ENCODE peak calls at places on chromosomes 3 and 15, in five cellular contexts. L is IMR-90, D is mesendoderm, N is H9, H is mesenchymal stem cell. R is an unnamed sample.
A peak's percentile ranks its signal among the peaks of the same experiment; 100 is the strongest.

GRCh38 chr3:9701006-9701405 is 2.6 kb upstream of the CPNE9 start:
- DNase-seq in H (no peak), N (no peak), L (no peak), D (no peak), R (no peak)

GRCh38 chr3:15769256-15769915 is 28.4 kb downstream of the ANKRD28 start:
- DNase-seq in H (no peak), N (no peak), L (no peak), D (no peak), R (no peak)

GRCh38 chr3:184289426-184289938 is 9.6 kb upstream of the PSMD2 start:
- DNase-seq in H (peak; percentile 51), N (peak; percentile 86), D (peak; percentile 83), L (peak; percentile 38), R (peak; percentile 54)

GRCh38 chr3:13597661-13598060 is 48.7 kb downstream of the FBLN2 start:
- DNase-seq in N (no peak), L (no peak), H (no peak), D (no peak), R (no peak)

GRCh38 chr3:149541091-149541491 is 66.6 kb downstream of the TM4SF4 start:
- DNase-seq in N (no peak), D (no peak), H (no peak), L (peak; percentile 71), R (no peak)

GRCh38 chr15:40016224-40016865 is 22.6 kb downstream of the SRP14 start:
- DNase-seq in H (no peak), N (no peak), D (no peak), L (peak; percentile 72), R (no peak)

GRCh38 chr15:62112616-62113593 is 46.1 kb downstream of the C2CD4A start:
- DNase-seq in N (no peak), H (peak; percentile 66), D (no peak), L (peak; percentile 81), R (no peak)

GRCh38 chr3:168620854-168621253 is 525.1 kb upstream of the GOLIM4 start:
- DNase-seq in H (peak; percentile 31), L (no peak), D (peak; percentile 70), N (peak; percentile 71), R (peak; percentile 57)

GRCh38 chr15:49982586-49982985 is 136.4 kb downstream of the ATP8B4 start:
- DNase-seq in H (peak; percentile 76), N (no peak), L (peak; percentile 89), D (no peak), R (no peak)

GRCh38 chr15:42619641-42620371 is 44.4 kb downstream of the STARD9 start:
- DNase-seq in H (no peak), D (peak; percentile 59), L (no peak), N (peak; percentile 87), R (peak; percentile 44)

GRCh38 chr3:89025185-89025584 is 82.2 kb upstream of the EPHA3 start:
- DNase-seq in D (no peak), H (peak; percentile 46), L (no peak), N (no peak), R (peak; percentile 37)

GRCh38 chr15:45790325-45790943 is 155.6 kb downstream of the SQOR start:
- DNase-seq in D (peak; percentile 43), N (peak; percentile 33), H (peak; percentile 34), L (peak; percentile 7), R (peak; percentile 14)

GRCh38 chr3:13144163-13145023 is 71.2 kb upstream of the IQSEC1 start:
- DNase-seq in D (no peak), N (no peak), H (no peak), L (no peak), R (no peak)

GRCh38 chr3:66075281-66075680 is 36.6 kb upstream of the MAGI1 start:
- DNase-seq in H (no peak), D (no peak), L (peak; percentile 89), N (no peak), R (no peak)

GRCh38 chr15:29183071-29183831 is 86.4 kb downstream of the NSMCE3 start:
- DNase-seq in D (no peak), L (no peak), N (no peak), H (no peak), R (no peak)

GRCh38 chr3:112789787-112790186 is 56.9 kb downstream of the CD200R1L start:
- DNase-seq in D (no peak), N (no peak), H (peak; percentile 54), L (peak; percentile 51), R (no peak)

GRCh38 chr3:112858410-112859069 is 11.9 kb upstream of the CD200R1L start:
- DNase-seq in L (peak; percentile 10), H (no peak), D (no peak), N (no peak), R (no peak)

GRCh38 chr15:73840771-73841170 is 32.6 kb upstream of the TBC1D21 start:
- DNase-seq in D (no peak), H (no peak), L (no peak), N (no peak), R (no peak)

GRCh38 chr3:186236357-186237020 is 125.5 kb downstream of the DGKG start:
- DNase-seq in D (no peak), H (no peak), L (no peak), N (no peak), R (no peak)

GRCh38 chr15:78638658-78639314 is 2.2 kb downstream of the CHRNB4 start:
- DNase-seq in N (peak; percentile 82), L (peak; percentile 19), H (peak; percentile 60), D (peak; percentile 84), R (peak; percentile 77)

GRCh38 chr3:120498947-120499346 is 48.2 kb upstream of the FSTL1 start:
- DNase-seq in H (peak; percentile 92), L (peak; percentile 99), N (peak; percentile 52), D (peak; percentile 81), R (peak; percentile 44)

GRCh38 chr3:10263549-10264363 is 15.5 kb downstream of the TATDN2 start:
- DNase-seq in D (peak; percentile 85), N (peak; percentile 85), L (peak; percentile 42), H (peak; percentile 80), R (no peak)

GRCh38 chr3:58051196-58051595 is 43.0 kb downstream of the FLNB start:
- DNase-seq in H (peak; percentile 97), D (no peak), L (peak; percentile 87), N (no peak), R (no peak)

GRCh38 chr3:157662171-157662570 is 159.0 kb upstream of the VEPH1 start:
- DNase-seq in D (no peak), N (no peak), L (no peak), H (no peak), R (no peak)

GRCh38 chr15:59657635-59658125 is 365 bp upstream of the GTF2A2 start:
- DNase-seq in H (no peak), N (peak; percentile 34), L (no peak), D (no peak), R (no peak)

GRCh38 chr3:152480282-152480953 is 211.7 kb downstream of the MBNL1 start:
- DNase-seq in N (no peak), D (no peak), H (no peak), L (no peak), R (no peak)

GRCh38 chr3:7607669-7608068 is 746.8 kb downstream of the GRM7 start:
- DNase-seq in H (no peak), N (no peak), D (no peak), L (no peak), R (no peak)

GRCh38 chr3:159209459-159209858 is 407.6 kb downstream of the MFSD1 start:
- DNase-seq in N (no peak), H (no peak), D (no peak), L (no peak), R (no peak)

GRCh38 chr3:187742351-187743171 is 2.7 kb downstream of the BCL6 start:
- DNase-seq in D (no peak), H (peak; percentile 38), N (no peak), L (peak; percentile 45), R (no peak)

GRCh38 chr3:126491221-126492013 is 15.7 kb upstream of the ZXDC start:
- DNase-seq in D (no peak), L (no peak), N (no peak), H (no peak), R (no peak)

GRCh38 chr3:30933478-30934207 is 39.2 kb upstream of the GADL1 start:
- DNase-seq in L (no peak), D (no peak), N (no peak), H (no peak), R (no peak)

GRCh38 chr15:62828364-62828763 is 214.2 kb upstream of the TPM1 start:
- DNase-seq in L (no peak), H (peak; percentile 63), N (no peak), D (no peak), R (no peak)

GRCh38 chr15:93200448-93201226 is 111.6 kb upstream of the RGMA start:
- DNase-seq in D (peak; percentile 80), H (no peak), N (no peak), L (no peak), R (no peak)

GRCh38 chr15:97023131-97023844 is 692.8 kb downstream of the NR2F2 start:
- DNase-seq in N (no peak), L (no peak), D (no peak), H (peak; percentile 67), R (no peak)

GRCh38 chr15:72423256-72423655 is 25.2 kb downstream of the TMEM202 start:
- DNase-seq in L (no peak), D (no peak), H (no peak), N (no peak), R (no peak)

GRCh38 chr15:77122576-77122975 is 51.7 kb upstream of the TSPAN3 start:
- DNase-seq in L (no peak), H (no peak), N (no peak), D (no peak), R (no peak)

GRCh38 chr3:11625376-11626083 is 18.2 kb downstream of the VGLL4 start:
- DNase-seq in L (no peak), D (no peak), H (no peak), N (no peak), R (no peak)
- H3K4ac ChIP-seq in L (no peak overlapping the region), D (no peak overlapping the region), H (no peak overlapping the region), N (no peak overlapping the region), R (no peak overlapping the region)

GRCh38 chr3:139355502-139355901 is 11.7 kb downstream of the MRPS22 start:
- DNase-seq in N (no peak), L (peak; percentile 56), D (no peak), H (peak; percentile 17), R (no peak)
- H3K27ac ChIP-seq in N (no peak overlapping the region), L (peak overlapping the region; percentile 29), D (no peak overlapping the region), H (no peak overlapping the region), R (no peak overlapping the region)

DNA sequence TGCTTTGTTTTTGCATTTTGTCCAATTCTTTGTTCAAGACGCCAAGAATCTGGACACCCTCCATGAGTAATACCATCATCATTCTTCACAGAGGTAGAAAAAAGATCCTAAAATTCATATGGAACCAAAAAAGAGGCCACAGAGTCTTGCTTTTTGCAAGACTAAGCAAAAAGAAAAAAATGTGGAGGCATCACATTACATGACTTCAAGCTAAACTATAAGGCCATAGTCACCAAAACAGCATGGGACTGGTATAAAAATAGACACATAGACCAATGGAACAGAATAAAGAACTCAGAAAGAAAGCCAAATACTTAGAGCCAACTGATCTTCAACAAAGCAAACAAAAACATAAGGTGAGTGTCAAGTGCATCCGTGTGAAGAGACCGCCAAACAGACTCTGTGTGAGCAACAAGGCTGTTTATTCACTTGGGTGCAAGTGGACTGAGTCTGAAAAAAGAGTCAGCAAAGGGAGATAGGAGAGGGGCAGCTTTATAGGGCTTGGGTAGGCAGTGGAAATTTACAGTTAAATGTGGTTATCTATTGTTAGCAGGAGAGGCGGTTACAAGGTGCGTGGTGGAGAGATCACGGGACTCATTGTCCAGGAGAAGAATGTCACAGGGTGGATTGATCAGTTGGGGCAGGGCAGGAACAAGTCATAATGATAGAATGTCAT is 10.9 kb downstream of the STRIT1 start:
- DNase-seq in H (no peak), D (no peak), L (peak; percentile 74), N (no peak), R (no peak)
- H3K18ac ChIP-seq in H (no peak overlapping the region), D (peak overlapping the region; percentile 14), L (peak overlapping the region; percentile 63), N (no peak overlapping the region), R (no peak overlapping the region)

GRCh38 chr15:31776039-31776438 is 254.3 kb upstream of the CHRNA7 start:
- DNase-seq in D (no peak), H (no peak), L (no peak), N (no peak), R (no peak)
- H3K4ac ChIP-seq in D (no peak overlapping the region), H (no peak overlapping the region), L (no peak overlapping the region), N (no peak overlapping the region), R (no peak overlapping the region)